ENCODE peak calls at places on chromosome 11, in ten cellular contexts. W is heart right ventricle, E is MM.1S, R is upper lobe of right lung, S is PC-9, M is IMR-90, P is lower lobe of right lung, G is fibroblast of mammary gland, V is transverse colon, C is HFF-Myc. N is an unnamed sample.
A peak's percentile ranks its signal among the peaks of the same experiment; 100 is the strongest.

GRCh38 chr11:132704796-132705375 is 827.4 kb downstream of the OPCML start:
- DNase-seq in W (no peak), V (no peak), S (no peak), R (no peak), P (no peak), E (no peak), C (no peak), G (no peak), M (no peak), N (no peak)

GRCh38 chr11:125348704-125349635 is 147.1 kb downstream of the FEZ1 start:
- DNase-seq in W (peak; percentile 65), P (peak; percentile 44), S (no peak), C (no peak), E (peak; percentile 25), M (peak; percentile 19), R (peak; percentile 72), V (peak; percentile 39), G (peak; percentile 22), N (peak; percentile 11)

GRCh38 chr11:93655047-93655446 is 6.4 kb upstream of the CEP295 start:
- DNase-seq in P (no peak), V (no peak), E (no peak), W (no peak), C (no peak), M (no peak), R (no peak), S (no peak), G (no peak), N (no peak)

GRCh38 chr11:14637868-14638409 is 5.7 kb upstream of the PDE3B start:
- DNase-seq in M (no peak), G (no peak), R (no peak), W (no peak), S (no peak), C (no peak), E (no peak), V (no peak), P (no peak), N (no peak)

GRCh38 chr11:112967082-112967481 is 5.9 kb downstream of the NCAM1 start:
- DNase-seq in E (no peak), P (no peak), V (no peak), M (no peak), R (no peak), G (no peak), C (no peak), S (no peak), W (no peak), N (no peak)

GRCh38 chr11:76314741-76315090 is 66.2 kb downstream of the THAP12 start:
- DNase-seq in G (peak; percentile 40), P (peak; percentile 6), V (no peak), R (no peak), W (no peak), E (no peak), C (no peak), M (peak; percentile 61), S (no peak), N (no peak)

GRCh38 chr11:10784229-10785145 is 24.2 kb downstream of the EIF4G2 start:
- DNase-seq in S (no peak), R (no peak), P (no peak), G (no peak), W (peak; percentile 26), V (no peak), M (peak; percentile 35), C (no peak), E (no peak), N (no peak)

GRCh38 chr11:126225266-126225665 is 13.7 kb downstream of the FAM118B start:
- DNase-seq in M (no peak), E (no peak), C (no peak), R (no peak), S (no peak), P (no peak), V (no peak), G (no peak), W (no peak), N (no peak)

GRCh38 chr11:97934572-97935208 is 1086.1 kb upstream of the CNTN5 start:
- DNase-seq in E (no peak), G (no peak), V (no peak), P (no peak), C (no peak), M (no peak), S (no peak), W (no peak), R (no peak), N (no peak)

GRCh38 chr11:83063073-83063754 is 8.5 kb downstream of the RAB30 start:
- DNase-seq in C (no peak), E (peak; percentile 78), P (no peak), S (peak; percentile 64), V (no peak), R (no peak), G (peak; percentile 66), W (no peak), M (peak; percentile 33), N (peak; percentile 87)

GRCh38 chr11:11401960-11402359 is 48.9 kb upstream of the CSNK2A3 start:
- DNase-seq in G (no peak), S (no peak), V (no peak), M (no peak), R (no peak), C (no peak), E (no peak), P (no peak), W (no peak), N (no peak)

GRCh38 chr11:34631737-34632104 is 10.8 kb downstream of the EHF start:
- DNase-seq in P (no peak), S (peak; percentile 90), W (no peak), C (no peak), M (no peak), R (no peak), V (no peak), G (no peak), E (no peak), N (no peak)

GRCh38 chr11:93025558-93026255 is 56.3 kb downstream of the MTNR1B start:
- DNase-seq in M (no peak), R (no peak), V (no peak), G (peak; percentile 39), E (no peak), W (no peak), S (no peak), C (no peak), P (no peak), N (no peak)

GRCh38 chr11:74522776-74523175 is 29.3 kb upstream of the LIPT2 start:
- DNase-seq in R (no peak), G (no peak), S (no peak), V (no peak), P (no peak), C (no peak), M (no peak), E (no peak), W (no peak), N (no peak)

GRCh38 chr11:80155412-80156017 is 714.7 kb upstream of the TENM4 start:
- DNase-seq in G (peak; percentile 37), S (no peak), W (no peak), E (peak; percentile 36), C (no peak), M (peak; percentile 37), P (no peak), V (no peak), R (no peak), N (peak; percentile 27)

GRCh38 chr11:86592047-86592564 is 80.3 kb downstream of the ME3 start:
- DNase-seq in R (no peak), C (no peak), S (peak; percentile 98), P (no peak), W (no peak), E (no peak), V (no peak), G (peak; percentile 35), M (peak; percentile 68), N (no peak)

GRCh38 chr11:70099578-70100282 is 21.6 kb downstream of the ANO1 start:
- DNase-seq in P (no peak), M (peak; percentile 41), S (no peak), E (no peak), G (no peak), R (no peak), V (no peak), C (no peak), W (no peak), N (no peak)

GRCh38 chr11:134955281-134955680 is 543.2 kb upstream of the B3GAT1 start:
- DNase-seq in E (no peak), G (no peak), P (no peak), W (no peak), S (no peak), V (no peak), M (no peak), R (no peak), C (no peak), N (no peak)

DNA sequence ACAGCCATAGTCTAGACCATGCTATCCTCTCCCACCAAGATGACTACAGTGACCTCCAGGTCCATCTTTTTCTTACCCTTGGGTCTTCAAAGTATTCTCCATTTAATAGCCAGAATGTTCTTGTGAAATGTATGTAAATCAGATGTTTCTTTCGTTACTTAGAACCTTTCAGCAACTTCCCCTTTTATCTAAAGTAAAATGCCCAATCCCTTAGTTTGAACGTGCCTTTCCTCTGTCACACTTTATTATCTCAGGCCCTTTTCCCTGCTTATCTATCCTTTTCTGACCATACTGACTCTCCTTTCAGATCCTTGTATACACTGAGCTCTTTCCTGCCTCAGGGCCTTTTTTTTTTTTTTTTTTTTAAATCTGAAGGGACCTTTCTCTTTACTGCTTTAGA is 17.9 kb downstream of the RBM4B start:
- DNase-seq in R (no peak), C (no peak), M (no peak), E (no peak), W (no peak), P (no peak), G (no peak), V (no peak), S (no peak), N (no peak)
- H3K4me3 ChIP-seq in R (no peak overlapping the region), C (no peak overlapping the region), M (no peak overlapping the region), E (no peak overlapping the region), W (no peak overlapping the region), P (no peak overlapping the region), G (no peak overlapping the region), V (no peak overlapping the region), S (no peak overlapping the region), N (no peak overlapping the region)

GRCh38 chr11:17328856-17329490 is 22.6 kb upstream of the NCR3LG1 start:
- DNase-seq in R (no peak), C (no peak), P (no peak), M (no peak), G (no peak), S (no peak), W (no peak), E (no peak), V (no peak), N (no peak)
- TF ChIP-seq CTCF in R (no peak), C (peak; percentile 13), P (no peak), M (no peak), G (no peak), S (no peak), W (no peak), E (no peak), V (no peak), N (no peak)

DNA sequence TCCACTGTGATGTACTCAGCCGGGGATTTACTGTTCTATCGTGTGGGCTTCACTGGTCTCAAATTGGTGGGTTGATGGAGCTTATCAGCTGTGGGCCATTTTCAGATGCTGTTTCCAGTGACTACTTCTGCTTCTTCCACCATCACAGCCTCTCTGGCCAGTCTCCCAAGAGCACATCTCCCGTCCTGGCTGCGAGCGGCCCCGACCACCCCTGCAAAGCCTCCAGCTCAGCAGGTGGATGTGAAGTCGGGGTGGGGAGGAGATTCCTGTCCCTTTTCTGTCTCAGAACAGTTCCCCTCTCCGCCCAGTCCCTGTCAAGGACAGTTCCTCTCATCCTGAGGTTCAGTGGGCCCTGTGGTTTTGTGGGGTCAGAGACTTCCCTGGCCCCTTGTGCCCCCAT is 20.2 kb downstream of the IFITM10 start:
- DNase-seq in C (no peak), S (no peak), E (no peak), R (no peak), P (no peak), M (no peak), V (no peak), G (no peak), W (no peak), N (no peak)
- H3K4me3 ChIP-seq in C (no peak overlapping the region), S (no peak overlapping the region), E (no peak overlapping the region), R (no peak overlapping the region), P (no peak overlapping the region), M (no peak overlapping the region), V (no peak overlapping the region), G (no peak overlapping the region), W (no peak overlapping the region), N (no peak overlapping the region)

GRCh38 chr11:65851083-65851579 is 6.8 kb downstream of the CFL1 start:
- DNase-seq in M (no peak), V (no peak), R (no peak), P (no peak), W (no peak), C (no peak), S (no peak), E (no peak), G (no peak), N (peak; percentile 60)
- TF ChIP-seq CTCF in M (peak; percentile 27), V (no peak), R (peak; percentile 37), P (peak; percentile 33), W (peak; percentile 14), C (peak; percentile 74), S (peak; percentile 79), E (peak; percentile 58), G (peak; percentile 48), N (peak; percentile 50)